ENCODE peak calls at places on chromosome 20, in seven cellular contexts. One of them, this sample, is unnamed.
A peak's percentile ranks its signal among the peaks of the same experiment; 100 is the strongest.

GRCh38 chr20:59813126-59813947 is 120.1 kb downstream of the SYCP2 start:
- DNase-seq in hepatocyte: no peak
- DNase-seq in GM23338: no peak
- DNase-seq in PC-3: no peak
- DNase-seq in GM23248: no peak
- DNase-seq in HCT116: no peak
- DNase-seq in PC-9: no peak
- DNase-seq in this sample: no peak

GRCh38 chr20:47274449-47275108 is 81.9 kb downstream of the ZMYND8 start:
- DNase-seq in hepatocyte: peak; percentile 58
- DNase-seq in GM23338: no peak
- DNase-seq in PC-3: peak; percentile 95
- DNase-seq in GM23248: peak; percentile 95
- DNase-seq in HCT116: peak; percentile 67
- DNase-seq in PC-9: peak; percentile 86
- DNase-seq in this sample: no peak

GRCh38 chr20:57223648-57224489 is 42.6 kb downstream of the BMP7 start:
- DNase-seq in hepatocyte: no peak
- DNase-seq in GM23338: no peak
- DNase-seq in PC-3: peak; percentile 49
- DNase-seq in GM23248: peak; percentile 85
- DNase-seq in HCT116: no peak
- DNase-seq in PC-9: no peak
- DNase-seq in this sample: no peak

GRCh38 chr20:54698373-54698772 is 223.0 kb downstream of the DOK5 start:
- DNase-seq in hepatocyte: no peak
- DNase-seq in GM23338: no peak
- DNase-seq in PC-3: no peak
- DNase-seq in GM23248: no peak
- DNase-seq in HCT116: no peak
- DNase-seq in PC-9: no peak
- DNase-seq in this sample: no peak

GRCh38 chr20:9235518-9235917 is 166.6 kb downstream of the PLCB4 start:
- DNase-seq in hepatocyte: no peak
- DNase-seq in GM23338: no peak
- DNase-seq in PC-3: peak; percentile 83
- DNase-seq in GM23248: peak; percentile 79
- DNase-seq in HCT116: no peak
- DNase-seq in PC-9: peak; percentile 63
- DNase-seq in this sample: no peak

GRCh38 chr20:31678389-31679356 is 41.0 kb downstream of the COX4I2 start:
- DNase-seq in hepatocyte: peak; percentile 32
- DNase-seq in GM23338: peak; percentile 57
- DNase-seq in PC-3: peak; percentile 2
- DNase-seq in GM23248: no peak
- DNase-seq in HCT116: no peak
- DNase-seq in PC-9: peak; percentile 61
- DNase-seq in this sample: no peak

GRCh38 chr20:20699917-20700316 is 12.5 kb downstream of the RALGAPA2 start:
- DNase-seq in hepatocyte: no peak
- DNase-seq in GM23338: no peak
- DNase-seq in PC-3: no peak
- DNase-seq in GM23248: no peak
- DNase-seq in HCT116: no peak
- DNase-seq in PC-9: no peak
- DNase-seq in this sample: no peak

GRCh38 chr20:45036044-45036755 is 64.7 kb downstream of the KCNS1 start:
- DNase-seq in hepatocyte: no peak
- DNase-seq in GM23338: no peak
- DNase-seq in PC-3: peak; percentile 76
- DNase-seq in GM23248: peak; percentile 65
- DNase-seq in HCT116: peak; percentile 74
- DNase-seq in PC-9: peak; percentile 42
- DNase-seq in this sample: no peak

GRCh38 chr20:58692579-58693225 is at the start of gene NPEPL1:
- DNase-seq in hepatocyte: peak; percentile 91
- DNase-seq in GM23338: peak; percentile 79
- DNase-seq in PC-3: peak; percentile 88
- DNase-seq in GM23248: peak; percentile 94
- DNase-seq in HCT116: peak; percentile 28
- DNase-seq in PC-9: no peak
- DNase-seq in this sample: peak; percentile 85

GRCh38 chr20:6767166-6767535 is 335 bp upstream of the BMP2 start:
- DNase-seq in hepatocyte: no peak
- DNase-seq in GM23338: peak; percentile 51
- DNase-seq in PC-3: no peak
- DNase-seq in GM23248: no peak
- DNase-seq in HCT116: no peak
- DNase-seq in PC-9: no peak
- DNase-seq in this sample: no peak

GRCh38 chr20:8244637-8245036 is 112.6 kb downstream of the PLCB1 start:
- DNase-seq in hepatocyte: peak; percentile 40
- DNase-seq in GM23338: no peak
- DNase-seq in PC-3: no peak
- DNase-seq in GM23248: peak; percentile 77
- DNase-seq in HCT116: no peak
- DNase-seq in PC-9: no peak
- DNase-seq in this sample: no peak

GRCh38 chr20:63829943-63830820 is 882 bp downstream of the ZBTB46 start:
- DNase-seq in hepatocyte: peak; percentile 38
- DNase-seq in GM23338: peak; percentile 61
- DNase-seq in PC-3: no peak
- DNase-seq in GM23248: peak; percentile 39
- DNase-seq in HCT116: no peak
- DNase-seq in PC-9: peak; percentile 30
- DNase-seq in this sample: no peak

GRCh38 chr20:3238616-3239025 is 369 bp downstream of the SLC4A11 start:
- DNase-seq in hepatocyte: peak; percentile 41
- DNase-seq in GM23338: peak; percentile 77
- DNase-seq in PC-3: peak; percentile 51
- DNase-seq in GM23248: peak; percentile 66
- DNase-seq in HCT116: no peak
- DNase-seq in PC-9: no peak
- DNase-seq in this sample: peak; percentile 66
- TF ChIP-seq EZH2 in hepatocyte: peak; percentile 22
- TF ChIP-seq EZH2 in GM23338: no peak
- TF ChIP-seq EZH2 in PC-3: no peak
- TF ChIP-seq EZH2 in GM23248: peak; percentile 11
- TF ChIP-seq EZH2 in HCT116: no peak
- TF ChIP-seq EZH2 in PC-9: no peak
- TF ChIP-seq EZH2 in this sample: no peak

GRCh38 chr20:44016525-44016924 is 101.9 kb downstream of the TOX2 start:
- DNase-seq in hepatocyte: no peak
- DNase-seq in GM23338: no peak
- DNase-seq in PC-3: no peak
- DNase-seq in GM23248: no peak
- DNase-seq in HCT116: no peak
- DNase-seq in PC-9: no peak
- DNase-seq in this sample: no peak
- H3K9me2 ChIP-seq in hepatocyte: no peaks in the 10 kb centered on the region
- H3K9me2 ChIP-seq in GM23338: no peaks in the 10 kb centered on the region
- H3K9me2 ChIP-seq in PC-3: no peaks in the 10 kb centered on the region
- H3K9me2 ChIP-seq in GM23248: no peaks in the 10 kb centered on the region
- H3K9me2 ChIP-seq in HCT116: no peaks in the 10 kb centered on the region
- H3K9me2 ChIP-seq in PC-9: no peaks in the 10 kb centered on the region
- H3K9me2 ChIP-seq in this sample: no peaks in the 10 kb centered on the region

DNA sequence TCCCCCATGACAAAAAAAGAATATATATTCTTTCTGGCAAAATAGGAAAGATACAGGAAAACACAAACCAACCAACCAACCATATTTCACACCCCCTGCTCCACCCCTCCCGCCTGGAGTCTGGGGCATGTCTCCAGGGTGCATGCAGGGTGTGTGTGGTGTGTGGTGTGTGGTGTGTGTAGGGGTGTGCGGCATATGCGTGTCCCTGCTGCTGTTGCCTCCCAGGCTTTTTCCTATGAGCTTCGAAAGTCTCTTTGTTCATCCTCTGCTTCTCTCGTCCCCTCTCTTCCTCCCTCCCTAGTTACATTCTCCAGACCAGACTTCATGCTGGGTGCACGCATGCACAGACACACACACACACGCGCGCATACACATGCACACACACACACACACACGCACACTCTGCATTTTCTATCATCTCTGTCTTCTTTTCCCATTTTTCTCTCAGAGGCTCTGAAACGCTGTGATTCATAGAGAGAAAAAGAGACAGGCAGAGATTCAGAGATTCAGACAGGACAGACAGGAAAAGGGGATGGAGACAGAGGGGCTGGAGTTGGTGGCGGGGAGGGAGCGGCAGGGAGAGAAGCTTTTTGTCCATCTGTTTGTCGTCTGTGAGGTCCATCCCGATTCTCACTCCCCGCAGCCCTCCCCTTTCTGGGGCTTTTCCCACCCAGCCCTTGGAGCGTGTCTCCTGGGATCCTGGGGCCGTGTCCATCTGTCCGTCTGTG is 62.4 kb downstream of the SRC start:
- DNase-seq in hepatocyte: no peak
- DNase-seq in GM23338: no peak
- DNase-seq in PC-3: no peak
- DNase-seq in GM23248: peak; percentile 32
- DNase-seq in HCT116: no peak
- DNase-seq in PC-9: no peak
- DNase-seq in this sample: no peak
- TF ChIP-seq EZH2 in hepatocyte: no peak
- TF ChIP-seq EZH2 in GM23338: no peak
- TF ChIP-seq EZH2 in PC-3: no peak
- TF ChIP-seq EZH2 in GM23248: no peak
- TF ChIP-seq EZH2 in HCT116: no peak
- TF ChIP-seq EZH2 in PC-9: no peak
- TF ChIP-seq EZH2 in this sample: no peak

DNA sequence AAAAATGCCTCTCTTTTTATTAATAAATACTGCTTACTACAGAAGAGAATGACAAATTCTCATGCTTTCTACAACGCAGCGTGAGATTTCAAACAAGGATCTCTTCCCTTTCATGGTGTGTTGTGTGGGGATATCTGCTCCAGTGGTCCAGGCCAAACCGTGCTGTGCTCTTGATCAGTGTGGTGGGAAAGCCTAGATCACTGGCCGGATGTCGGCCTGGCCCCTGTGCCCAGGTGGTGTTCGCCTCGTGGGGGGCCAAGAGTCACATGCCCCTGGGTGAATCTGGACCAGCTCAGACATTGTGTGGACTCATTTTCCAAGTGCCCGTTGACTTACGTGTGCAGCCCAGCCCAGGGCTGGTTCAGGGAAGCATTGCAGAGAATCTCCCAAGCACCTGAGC is 4.3 kb downstream of the CDH4 start:
- DNase-seq in hepatocyte: no peak
- DNase-seq in GM23338: no peak
- DNase-seq in PC-3: no peak
- DNase-seq in GM23248: no peak
- DNase-seq in HCT116: no peak
- DNase-seq in PC-9: no peak
- DNase-seq in this sample: no peak
- H3K9me2 ChIP-seq in hepatocyte: no peaks in the 10 kb centered on the region
- H3K9me2 ChIP-seq in GM23338: no peaks in the 10 kb centered on the region
- H3K9me2 ChIP-seq in PC-3: no peaks in the 10 kb centered on the region
- H3K9me2 ChIP-seq in GM23248: no peaks in the 10 kb centered on the region
- H3K9me2 ChIP-seq in HCT116: no peaks in the 10 kb centered on the region
- H3K9me2 ChIP-seq in PC-9: no peaks in the 10 kb centered on the region
- H3K9me2 ChIP-seq in this sample: no peaks in the 10 kb centered on the region